ENCODE peak calls at places on chromosomes 16 and 17, in five cellular contexts. O is HT-29; A is activated CD4-positive, alpha-beta T cell treated with anti-CD3 and anti-CD28 coated beads for 24 hours; K is heart right ventricle; M is NCI-H1417. B is an unnamed sample.

GRCh38 chr17:81053043-81053970 is 18.4 kb downstream of the BAIAP2 start:
- DNase-seq in O (no peak), A (no peak), K (no peak), M (peak), B (no peak)

GRCh38 chr17:55334285-55334684 is 69.5 kb downstream of the HLF start:
- DNase-seq in O (no peak), A (no peak), K (no peak), M (no peak), B (no peak)

GRCh38 chr16:12207939-12208338 is 231.4 kb downstream of the SNX29 start:
- DNase-seq in O (no peak), A (no peak), K (no peak), M (no peak), B (no peak)

GRCh38 chr16:56506941-56507340 is 12.9 kb downstream of the BBS2 start:
- DNase-seq in O (no peak), A (no peak), K (no peak), M (no peak), B (no peak)

GRCh38 chr16:48492131-48492530 is 106.9 kb upstream of the SIAH1 start:
- DNase-seq in O (no peak), A (no peak), K (no peak), M (no peak), B (no peak)

GRCh38 chr16:85463672-85464071 is 149.4 kb upstream of the GSE1 start:
- DNase-seq in O (no peak), A (no peak), K (no peak), M (peak), B (no peak)

GRCh38 chr16:12010388-12011251 is 34.1 kb downstream of the SNX29 start:
- DNase-seq in O (no peak), A (no peak), K (no peak), M (no peak), B (no peak)

GRCh38 chr17:62807812-62808575 is at the start of gene MARCHF10:
- DNase-seq in O (peak), A (peak), K (no peak), M (peak), B (no peak)

GRCh38 chr17:81866440-81867122 is 4.6 kb downstream of the ARHGDIA start:
- DNase-seq in O (peak), A (no peak), K (no peak), M (no peak), B (peak)

B was measured in stimulated activated effector memory CD8-positive, alpha-beta T cell treated with anti-CD3 and anti-CD28 coated beads, Interleukin-12 subunit alpha, Interleukin-12 subunit beta, amount 100 ng/mL, for 72 hours.